ENCODE peak calls at places on chromosome 11, in five cellular contexts. Q, H, J, V and O are unnamed samples.

GRCh38 chr11:108906329-108906728 is 241.5 kb downstream of the DDX10 start:
- DNase-seq in Q (no peak), H (no peak), J (peak), V (no peak), O (no peak)

GRCh38 chr11:11458523-11458922 is 105.5 kb upstream of the CSNK2A3 start:
- DNase-seq in Q (no peak), H (no peak), J (no peak), V (no peak), O (no peak)

GRCh38 chr11:15826826-15827225 is 529.5 kb downstream of the SOX6 start:
- DNase-seq in Q (no peak), H (no peak), J (peak), V (peak), O (peak)

GRCh38 chr11:122229611-122230386 is 113.8 kb upstream of the BLID start:
- DNase-seq in Q (no peak), H (no peak), J (no peak), V (peak), O (peak)

GRCh38 chr11:88644724-88645123 is 307.2 kb upstream of the CTSC start:
- DNase-seq in Q (no peak), H (no peak), J (no peak), V (no peak), O (no peak)

GRCh38 chr11:119316017-119316728 is 757 bp downstream of the MCAM start:
- DNase-seq in Q (no peak), H (no peak), J (no peak), V (no peak), O (no peak)

GRCh38 chr11:92475316-92475715 is 250.7 kb downstream of the FAT3 start:
- DNase-seq in Q (no peak), H (no peak), J (no peak), V (no peak), O (no peak)

GRCh38 chr11:57763568-57763967 is 2.0 kb downstream of the CTNND1 start:
- DNase-seq in Q (no peak), H (no peak), J (peak), V (no peak), O (no peak)

GRCh38 chr11:22337571-22338464 is at the start of gene SLC17A6:
- DNase-seq in Q (no peak), H (no peak), J (peak), V (peak), O (peak)

GRCh38 chr11:29959488-29959887 is 57.3 kb downstream of the KCNA4 start:
- DNase-seq in Q (no peak), H (no peak), J (no peak), V (no peak), O (no peak)

GRCh38 chr11:20555783-20556182 is 43.6 kb upstream of the SLC6A5 start:
- DNase-seq in Q (no peak), H (no peak), J (no peak), V (no peak), O (no peak)

GRCh38 chr11:100925935-100926334 is 203.7 kb downstream of the PGR start:
- DNase-seq in Q (no peak), H (no peak), J (peak), V (no peak), O (no peak)

GRCh38 chr11:33045551-33046255 is 6.3 kb downstream of the TCP11L1 start:
- DNase-seq in Q (no peak), H (no peak), J (peak), V (no peak), O (no peak)

GRCh38 chr11:72774499-72774898 is 19.3 kb downstream of the STARD10 start:
- DNase-seq in Q (no peak), H (no peak), J (no peak), V (no peak), O (no peak)

GRCh38 chr11:15967166-15967565 is 389.2 kb downstream of the SOX6 start:
- DNase-seq in Q (no peak), H (peak), J (peak), V (no peak), O (no peak)

GRCh38 chr11:115208808-115209259 is 295.4 kb downstream of the CADM1 start:
- DNase-seq in Q (no peak), H (no peak), J (no peak), V (no peak), O (no peak)

GRCh38 chr11:126282361-126282741 is 542 bp upstream of the TIRAP start:
- DNase-seq in Q (no peak), H (peak), J (peak), V (peak), O (peak)

GRCh38 chr11:9717719-9718118 is 53.8 kb downstream of the SWAP70 start:
- DNase-seq in Q (no peak), H (no peak), J (no peak), V (no peak), O (no peak)

GRCh38 chr11:125457814-125458343 is 38.2 kb downstream of the FEZ1 start:
- DNase-seq in Q (no peak), H (peak), J (peak), V (no peak), O (no peak)

GRCh38 chr11:114614127-114614720 is 18.6 kb upstream of the NXPE4 start:
- DNase-seq in Q (no peak), H (no peak), J (no peak), V (no peak), O (no peak)

GRCh38 chr11:27438595-27438981 is 34.0 kb downstream of the LGR4 start:
- DNase-seq in Q (no peak), H (no peak), J (no peak), V (no peak), O (no peak)

GRCh38 chr11:63573881-63574855 is 11.0 kb upstream of the PLAAT2 start:
- DNase-seq in Q (no peak), H (no peak), J (peak), V (no peak), O (no peak)

GRCh38 chr11:126716456-126717083 is 284.0 kb downstream of the KIRREL3 start:
- DNase-seq in Q (no peak), H (peak), J (peak), V (peak), O (peak)

GRCh38 chr11:128515086-128515485 is 72.3 kb downstream of the ETS1 start:
- DNase-seq in Q (no peak), H (no peak), J (peak), V (no peak), O (no peak)

GRCh38 chr11:94577841-94578240 is 10.7 kb downstream of the PIWIL4 start:
- DNase-seq in Q (no peak), H (no peak), J (no peak), V (no peak), O (no peak)

GRCh38 chr11:44561275-44561781 is 4.1 kb upstream of the CD82 start:
- DNase-seq in Q (no peak), H (no peak), J (peak), V (no peak), O (no peak)

GRCh38 chr11:127345819-127346459 is 345.4 kb upstream of the KIRREL3 start:
- DNase-seq in Q (no peak), H (no peak), J (peak), V (peak), O (peak)

GRCh38 chr11:72091292-72091691 is 10.6 kb downstream of the LRRC51 start:
- DNase-seq in Q (peak), H (peak), J (peak), V (peak), O (peak)

GRCh38 chr11:122170815-122171475 is 54.9 kb upstream of the BLID start:
- DNase-seq in Q (no peak), H (no peak), J (peak), V (no peak), O (no peak)

GRCh38 chr11:44752262-44752661 is 25.5 kb downstream of the TSPAN18 start:
- DNase-seq in Q (no peak), H (no peak), J (no peak), V (no peak), O (no peak)

GRCh38 chr11:61587541-61587941 is 6.7 kb upstream of the SYT7 start:
- DNase-seq in Q (peak), H (no peak), J (peak), V (peak), O (peak)

GRCh38 chr11:110472858-110473257 is 43.1 kb downstream of the FDX1 start:
- DNase-seq in Q (no peak), H (no peak), J (peak), V (no peak), O (no peak)

GRCh38 chr11:742156-742546 is 5.1 kb upstream of the TALDO1 start:
- DNase-seq in Q (no peak), H (no peak), J (no peak), V (no peak), O (no peak)

GRCh38 chr11:110755961-110756360 is 43.7 kb upstream of the ARHGAP20 start:
- DNase-seq in Q (no peak), H (no peak), J (no peak), V (no peak), O (no peak)

GRCh38 chr11:76605338-76606074 is 65.0 kb downstream of the LRRC32 start:
- DNase-seq in Q (peak), H (peak), J (no peak), V (no peak), O (no peak)

GRCh38 chr11:57530215-57530595 is 349 bp downstream of the TIMM10 start:
- DNase-seq in Q (no peak), H (peak), J (no peak), V (no peak), O (no peak)

GRCh38 chr11:68009391-68010000 is 631 bp upstream of the ALDH3B1 start:
- DNase-seq in Q (no peak), H (no peak), J (peak), V (no peak), O (no peak)

GRCh38 chr11:116563713-116564050 is 209.1 kb downstream of the BUD13 start:
- DNase-seq in Q (no peak), H (no peak), J (no peak), V (no peak), O (no peak)

GRCh38 chr11:96155627-96156378 is 187.2 kb downstream of the MAML2 start:
- DNase-seq in Q (no peak), H (peak), J (peak), V (peak), O (no peak)
- TF ChIP-seq CTCF in Q (no peak), H (no peak), J (peak), V (no peak), O (no peak)

DNA sequence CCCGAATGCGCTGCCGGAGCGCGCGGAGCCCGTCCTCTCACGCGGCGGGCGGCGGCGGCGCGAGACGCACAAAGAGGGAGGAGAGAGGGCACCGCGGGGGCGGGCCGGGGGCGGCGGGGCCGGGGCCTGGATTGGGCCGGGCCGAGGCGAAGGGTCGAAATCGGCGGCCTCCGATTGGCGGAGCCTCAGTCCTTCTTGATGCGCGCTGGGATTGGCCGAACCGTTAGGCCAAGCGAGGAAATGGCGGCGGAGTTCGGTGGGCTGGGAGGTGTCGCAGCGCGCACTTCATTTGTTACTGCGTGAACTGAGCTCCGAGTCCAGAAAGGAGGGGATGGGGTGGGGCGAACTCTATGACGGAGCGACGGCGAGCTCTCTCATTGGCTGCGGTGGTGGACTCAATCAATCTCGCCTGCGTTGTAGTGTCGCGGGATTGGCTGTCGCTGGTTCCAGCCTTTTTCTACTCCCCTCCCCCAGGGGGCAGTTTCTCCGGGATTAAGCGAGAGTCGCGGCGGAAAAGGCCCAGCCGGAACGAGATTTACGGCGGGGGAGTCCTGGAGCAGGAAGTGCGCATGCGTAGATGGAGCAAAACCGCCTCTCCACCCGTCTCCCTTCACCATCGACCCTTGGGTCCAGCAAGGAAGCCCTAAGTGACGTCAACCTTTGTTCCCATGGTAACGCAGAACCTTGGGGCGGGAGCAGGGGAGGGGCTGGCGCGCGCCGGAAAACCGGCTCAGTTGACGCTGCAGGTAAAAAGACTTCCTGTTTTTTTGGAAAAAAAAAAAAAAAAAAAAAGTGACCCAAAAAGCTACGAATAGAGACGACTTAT is at the start of gene SF1:
- DNase-seq in Q (peak), H (peak), J (peak), V (peak), O (peak)
- TF ChIP-seq CTCF in Q (peak), H (no peak), J (no peak), V (no peak), O (peak)

GRCh38 chr11:8259316-8259995 is 4.2 kb downstream of the LMO1 start:
- DNase-seq in Q (peak), H (no peak), J (no peak), V (no peak), O (no peak)

GRCh38 chr11:8257003-8257664 is 6.5 kb downstream of the LMO1 start:
- DNase-seq in Q (no peak), H (no peak), J (no peak), V (no peak), O (no peak)

GRCh38 chr11:8260202-8260996 is 3.3 kb downstream of the LMO1 start:
- DNase-seq in Q (peak), H (no peak), J (no peak), V (no peak), O (no peak)

GRCh38 chr11:8258289-8258688 is 5.4 kb downstream of the LMO1 start:
- DNase-seq in Q (no peak), H (no peak), J (no peak), V (no peak), O (no peak)

GRCh38 chr11:8258771-8259170 is 4.9 kb downstream of the LMO1 start:
- DNase-seq in Q (no peak), H (no peak), J (peak), V (no peak), O (no peak)
- TF ChIP-seq CTCF in Q (no peak), H (no peak), J (no peak), V (no peak), O (no peak)

GRCh38 chr11:28581286-28582242 is 473.4 kb downstream of the METTL15 start:
- DNase-seq in Q (no peak), H (no peak), J (peak), V (peak), O (no peak)
- TF ChIP-seq CTCF in Q (no peak), H (no peak), J (peak), V (peak), O (peak)

GRCh38 chr11:35799655-35800054 is 137.1 kb downstream of the TRIM44 start:
- DNase-seq in Q (no peak), H (no peak), J (no peak), V (no peak), O (no peak)
- TF ChIP-seq CTCF in Q (no peak), H (no peak), J (peak), V (peak), O (peak)

GRCh38 chr11:35163209-35163608 is 24.2 kb downstream of the CD44 start:
- DNase-seq in Q (no peak), H (no peak), J (no peak), V (no peak), O (no peak)

GRCh38 chr11:35162795-35163194 is 23.8 kb downstream of the CD44 start:
- DNase-seq in Q (no peak), H (peak), J (peak), V (no peak), O (no peak)

GRCh38 chr11:35165416-35166368 is 26.7 kb downstream of the CD44 start:
- DNase-seq in Q (no peak), H (peak), J (peak), V (no peak), O (peak)

GRCh38 chr11:35166369-35167360 is 27.7 kb downstream of the CD44 start:
- DNase-seq in Q (no peak), H (peak), J (peak), V (no peak), O (no peak)

GRCh38 chr11:35163707-35164496 is 24.9 kb downstream of the CD44 start:
- DNase-seq in Q (no peak), H (no peak), J (no peak), V (no peak), O (no peak)
- TF ChIP-seq CTCF in Q (no peak), H (no peak), J (peak), V (no peak), O (no peak)

DNA sequence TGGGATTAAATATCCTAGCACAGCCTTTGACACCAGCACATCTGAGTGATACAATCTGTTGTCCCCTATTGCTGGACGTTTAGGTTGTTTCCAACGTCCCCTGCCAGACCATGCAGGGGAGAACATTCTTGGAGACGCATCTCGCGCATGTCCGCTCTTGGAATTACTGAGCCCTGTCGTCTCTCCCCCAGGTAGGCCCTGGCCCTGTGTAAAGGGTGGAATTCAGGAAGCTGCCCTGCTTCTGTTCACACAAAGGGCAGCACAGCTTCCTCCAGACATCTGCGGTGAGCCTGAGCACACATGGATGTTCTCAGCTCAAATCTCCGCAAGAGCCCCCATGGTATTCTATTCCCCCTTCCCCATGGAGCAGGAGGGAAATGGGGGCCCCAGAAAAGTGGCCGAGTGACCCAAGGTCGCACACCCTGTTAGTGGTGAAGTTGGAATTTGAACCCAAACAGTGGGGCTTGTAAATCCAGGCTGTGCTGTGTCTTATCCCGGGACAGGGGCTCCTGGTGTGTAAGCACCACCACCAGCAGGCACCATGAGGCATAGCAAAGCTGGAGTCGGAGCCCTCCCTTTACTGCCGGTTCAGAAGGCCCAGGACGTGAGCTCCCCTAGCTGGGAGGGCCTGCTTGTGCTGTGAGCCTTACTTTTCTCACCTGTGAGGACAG is 5.0 kb upstream of the FGF19 start:
- DNase-seq in Q (no peak), H (no peak), J (no peak), V (peak), O (no peak)
- TF ChIP-seq CTCF in Q (no peak), H (no peak), J (no peak), V (no peak), O (no peak)

DNA sequence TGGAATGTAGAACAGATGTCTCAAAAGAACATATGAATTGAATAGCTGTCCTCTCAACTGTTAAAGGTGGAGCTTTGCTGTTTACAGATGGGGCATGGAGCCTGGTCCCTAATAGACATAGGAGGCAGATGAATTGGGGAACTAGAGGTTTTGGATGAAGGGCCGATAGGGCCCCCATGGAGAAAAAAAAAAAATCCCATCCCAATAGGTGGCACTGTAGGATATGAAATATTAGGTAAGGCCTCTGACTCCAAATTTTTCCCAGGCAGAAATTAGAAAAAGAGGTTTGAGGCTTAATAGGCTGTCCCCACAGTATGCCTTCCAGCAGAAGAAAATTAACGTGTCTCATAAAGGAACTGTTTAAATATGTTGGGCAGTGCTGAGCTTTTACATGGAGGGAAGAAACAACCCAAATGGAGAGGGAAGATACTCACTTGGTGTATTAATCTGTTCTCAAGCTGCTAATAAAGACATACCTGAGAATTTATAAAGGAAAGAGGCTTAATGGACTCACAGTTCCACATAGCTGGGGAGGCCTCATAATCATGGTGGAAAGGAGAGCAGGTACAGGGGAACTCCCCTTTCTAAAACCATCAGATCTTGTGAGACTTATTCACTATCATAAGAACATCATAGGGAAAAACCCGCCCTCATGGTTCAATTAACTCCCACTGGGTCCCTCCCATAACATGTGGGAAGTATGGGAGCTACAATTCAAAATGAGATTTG is 30.1 kb upstream of the TMEM45B start:
- DNase-seq in Q (no peak), H (no peak), J (peak), V (no peak), O (no peak)
- TF ChIP-seq CTCF in Q (peak), H (no peak), J (peak), V (no peak), O (no peak)

GRCh38 chr11:113278925-113279324 is 35.5 kb upstream of the TTC12 start:
- DNase-seq in Q (no peak), H (no peak), J (no peak), V (no peak), O (no peak)
- TF ChIP-seq CTCF in Q (no peak), H (no peak), J (no peak), V (no peak), O (no peak)